ENCODE peak calls at places on chromosome 15, in seven cellular contexts. K, G, D, C, Y, U and L are unnamed samples.

GRCh38 chr15:39202641-39203040 is 378.2 kb upstream of the THBS1 start:
- DNase-seq in K (no peak), G (no peak), D (no peak), C (no peak), Y (no peak), U (no peak), L (no peak)

GRCh38 chr15:23877502-23878412 is 190.7 kb upstream of the NDN start:
- DNase-seq in K (peak; percentile 52), G (peak; percentile 59), D (no peak), C (no peak), Y (peak; percentile 27), U (peak; percentile 41), L (no peak)

GRCh38 chr15:59647085-59647484 is 10.2 kb downstream of the GTF2A2 start:
- DNase-seq in K (no peak), G (no peak), D (no peak), C (no peak), Y (no peak), U (no peak), L (no peak)

GRCh38 chr15:77034620-77035467 is 36.1 kb downstream of the TSPAN3 start:
- DNase-seq in K (peak; percentile 40), G (peak; percentile 61), D (no peak), C (no peak), Y (no peak), U (peak; percentile 63), L (peak; percentile 42)

GRCh38 chr15:48447657-48448056 is 116.4 kb downstream of the DUT start:
- DNase-seq in K (no peak), G (no peak), D (no peak), C (no peak), Y (no peak), U (no peak), L (no peak)

GRCh38 chr15:101702077-101702476 is 22.2 kb downstream of the TARS3 start:
- DNase-seq in K (no peak), G (no peak), D (peak; percentile 10), C (no peak), Y (no peak), U (no peak), L (no peak)

GRCh38 chr15:39687965-39688364 is 94.7 kb downstream of the FSIP1 start:
- DNase-seq in K (no peak), G (no peak), D (no peak), C (no peak), Y (no peak), U (no peak), L (no peak)

GRCh38 chr15:74291101-74292071 is 55.3 kb downstream of the CCDC33 start:
- DNase-seq in K (peak; percentile 74), G (peak; percentile 66), D (no peak), C (no peak), Y (peak; percentile 41), U (peak; percentile 90), L (peak; percentile 35)

GRCh38 chr15:86865920-86866319 is 786.2 kb downstream of the AGBL1 start:
- DNase-seq in K (no peak), G (no peak), D (no peak), C (no peak), Y (no peak), U (no peak), L (no peak)

GRCh38 chr15:33985287-33985686 is 17.0 kb downstream of the CHRM5 start:
- DNase-seq in K (no peak), G (no peak), D (no peak), C (no peak), Y (no peak), U (no peak), L (no peak)

GRCh38 chr15:80445300-80446041 is 41.3 kb downstream of the ARNT2 start:
- DNase-seq in K (no peak), G (no peak), D (no peak), C (no peak), Y (no peak), U (no peak), L (no peak)

GRCh38 chr15:57321973-57322601 is 54.2 kb upstream of the CGNL1 start:
- DNase-seq in K (no peak), G (no peak), D (no peak), C (no peak), Y (no peak), U (peak; percentile 51), L (no peak)

GRCh38 chr15:56598991-56599390 is 134.1 kb upstream of the MNS1 start:
- DNase-seq in K (no peak), G (no peak), D (no peak), C (no peak), Y (no peak), U (no peak), L (no peak)

GRCh38 chr15:101128191-101128590 is 123.7 kb downstream of the CHSY1 start:
- DNase-seq in K (no peak), G (no peak), D (no peak), C (no peak), Y (no peak), U (no peak), L (no peak)

GRCh38 chr15:100972975-100973350 is 53.8 kb downstream of the LRRK1 start:
- DNase-seq in K (no peak), G (no peak), D (no peak), C (no peak), Y (no peak), U (no peak), L (no peak)

DNA sequence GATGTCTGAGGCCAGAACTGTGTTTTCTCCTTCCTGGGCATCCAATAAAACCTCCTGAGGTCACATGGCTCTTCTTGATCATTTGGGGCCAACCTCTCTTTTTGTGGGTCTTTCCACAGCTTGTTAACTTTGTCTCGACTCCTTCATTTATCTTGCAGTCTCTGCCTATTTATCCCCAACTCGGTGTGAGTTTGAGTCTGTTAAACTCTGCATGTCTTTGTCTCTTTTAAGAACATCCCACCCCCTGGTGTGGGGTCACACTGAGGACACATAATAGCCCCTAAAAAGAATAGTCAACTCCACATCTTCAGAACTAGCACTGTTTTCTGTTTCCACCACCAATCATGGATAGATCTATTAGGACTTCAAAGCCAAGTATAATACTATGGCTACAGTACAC is 187.2 kb downstream of the TLE3 start:
- DNase-seq in K (no peak), G (no peak), D (no peak), C (no peak), Y (no peak), U (no peak), L (no peak)
- H3K27me3 ChIP-seq in K (no peaks in the 10 kb centered on the region), G (peaks cover 4% of the 10 kb centered on the region), D (no peaks in the 10 kb centered on the region), C (no peaks in the 10 kb centered on the region), Y (no peaks in the 10 kb centered on the region), U (peaks cover 8% of the 10 kb centered on the region), L (no peaks in the 10 kb centered on the region)

GRCh38 chr15:67087507-67088172 is 22.2 kb downstream of the SMAD3 start:
- DNase-seq in K (no peak), G (no peak), D (no peak), C (no peak), Y (no peak), U (no peak), L (no peak)

GRCh38 chr15:67086650-67086941 is 21.2 kb downstream of the SMAD3 start:
- DNase-seq in K (no peak), G (no peak), D (no peak), C (no peak), Y (no peak), U (no peak), L (no peak)

GRCh38 chr15:67085237-67085817 is 19.9 kb downstream of the SMAD3 start:
- DNase-seq in K (no peak), G (no peak), D (no peak), C (no peak), Y (peak; percentile 66), U (no peak), L (no peak)

GRCh38 chr15:67084561-67084960 is 19.2 kb downstream of the SMAD3 start:
- DNase-seq in K (no peak), G (no peak), D (no peak), C (no peak), Y (no peak), U (no peak), L (no peak)

GRCh38 chr15:67085818-67086649 is 20.6 kb downstream of the SMAD3 start:
- DNase-seq in K (no peak), G (no peak), D (no peak), C (no peak), Y (peak; percentile 81), U (no peak), L (no peak)
- H3K27ac ChIP-seq in K (peak overlapping the region; percentile 60), G (peak overlapping the region; percentile 13), D (peak overlapping the region; percentile 23), C (peak overlapping the region; percentile 100), Y (peak overlapping the region; percentile 14), U (peak overlapping the region; percentile 31), L (peak overlapping the region; percentile 54)

DNA sequence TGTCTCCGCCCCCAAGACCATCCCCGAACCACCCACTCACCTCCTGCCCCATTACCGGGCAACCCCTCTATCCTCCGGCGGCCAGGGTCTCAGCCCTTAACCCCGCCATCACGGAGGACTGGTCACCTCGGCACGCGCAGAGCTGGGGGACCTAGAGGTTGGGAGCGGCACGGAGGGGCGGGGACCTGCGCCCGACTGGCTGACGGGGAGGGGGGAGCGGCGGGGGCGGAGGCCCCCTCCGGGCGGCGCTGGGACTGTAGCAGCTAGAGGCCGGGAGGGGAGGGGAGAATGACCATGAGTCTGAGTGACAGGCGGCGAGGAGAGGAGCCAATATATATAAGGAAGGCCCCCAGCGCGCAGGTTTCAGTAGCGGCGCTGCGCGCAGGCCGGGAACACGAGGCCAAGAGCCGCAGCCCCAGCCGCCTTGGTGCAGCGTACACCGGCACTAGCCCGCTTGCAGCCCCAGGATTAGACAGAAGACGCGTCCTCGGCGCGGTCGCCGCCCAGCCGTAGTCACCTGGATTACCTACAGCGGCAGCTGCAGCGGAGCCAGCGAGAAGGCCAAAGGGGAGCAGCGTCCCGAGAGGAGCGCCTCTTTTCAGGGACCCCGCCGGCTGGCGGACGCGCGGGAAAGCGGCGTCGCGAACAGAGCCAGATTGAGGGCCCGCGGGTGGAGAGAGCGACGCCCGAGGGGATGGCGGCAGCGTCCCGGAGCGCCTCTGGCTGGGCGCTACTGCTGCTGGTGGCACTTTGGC is at the start of gene DLL4:
- DNase-seq in K (peak; percentile 74), G (peak; percentile 87), D (no peak), C (no peak), Y (peak; percentile 48), U (peak; percentile 94), L (peak; percentile 62)
- TF ChIP-seq POLR2AphosphoS5 in K (peak; percentile 92), G (peak; percentile 92), D (peak; percentile 64), C (peak; percentile 42), Y (no peak), U (peak; percentile 64), L (peak; percentile 47)

GRCh38 chr15:98609144-98609852 is 39.0 kb upstream of the IGF1R start:
- DNase-seq in K (no peak), G (no peak), D (peak; percentile 64), C (no peak), Y (no peak), U (no peak), L (peak; percentile 23)

GRCh38 chr15:98612490-98613110 is 35.7 kb upstream of the IGF1R start:
- DNase-seq in K (no peak), G (no peak), D (peak; percentile 85), C (no peak), Y (peak; percentile 69), U (no peak), L (peak; percentile 4)

GRCh38 chr15:98614681-98615080 is 33.7 kb upstream of the IGF1R start:
- DNase-seq in K (no peak), G (no peak), D (no peak), C (no peak), Y (no peak), U (no peak), L (no peak)

GRCh38 chr15:98611031-98611430 is 37.3 kb upstream of the IGF1R start:
- DNase-seq in K (no peak), G (no peak), D (peak; percentile 80), C (no peak), Y (peak; percentile 58), U (no peak), L (no peak)

DNA sequence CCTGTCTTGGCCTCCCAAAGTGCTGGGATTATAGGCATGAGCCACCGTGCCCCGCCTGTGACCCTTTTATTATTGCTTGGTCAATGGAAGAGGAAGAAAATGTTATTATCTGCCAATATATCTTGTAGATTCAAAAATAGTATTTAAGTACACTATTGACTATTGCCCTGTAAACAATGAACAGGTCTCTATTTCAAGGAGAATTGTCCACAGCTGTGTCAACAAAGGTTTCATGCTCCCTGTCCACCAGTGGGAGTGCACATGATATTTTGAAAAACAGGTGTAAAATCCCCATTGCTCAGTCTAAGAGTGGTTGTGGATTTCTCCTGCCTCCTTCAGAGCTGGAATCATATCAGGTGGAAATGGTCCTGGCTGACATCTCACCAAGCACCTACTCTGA is 36.5 kb upstream of the IGF1R start:
- DNase-seq in K (no peak), G (no peak), D (no peak), C (no peak), Y (no peak), U (no peak), L (peak; percentile 8)
- H3K27me3 ChIP-seq in K (no peaks in the 10 kb centered on the region), G (peaks cover 4% of the 10 kb centered on the region), D (no peaks in the 10 kb centered on the region), C (no peaks in the 10 kb centered on the region), Y (no peaks in the 10 kb centered on the region), U (peaks cover 18% of the 10 kb centered on the region), L (peaks cover 11% of the 10 kb centered on the region)